ENCODE peak calls at places on chromosomes 5 and 9, in four cellular contexts. One of them, this sample, is unnamed.

GRCh38 chr9:76162751-76163500 is 231.3 kb downstream of the RFK start:
- DNase-seq in GM12878: no peak
- DNase-seq in K562: no peak
- DNase-seq in WTC11: no peak
- DNase-seq in this sample: no peak

GRCh38 chr5:94782376-94782775 is 163.9 kb downstream of the SLF1 start:
- DNase-seq in GM12878: no peak
- DNase-seq in K562: no peak
- DNase-seq in WTC11: no peak
- DNase-seq in this sample: no peak

GRCh38 chr5:3339092-3339797 is 256.4 kb upstream of the IRX1 start:
- DNase-seq in WTC11: no peak
- DNase-seq in K562: no peak
- DNase-seq in GM12878: no peak
- DNase-seq in this sample: no peak

GRCh38 chr5:54981928-54982327 is 3.5 kb downstream of the ESM1 start:
- DNase-seq in K562: no peak
- DNase-seq in WTC11: no peak
- DNase-seq in GM12878: no peak
- DNase-seq in this sample: no peak

GRCh38 chr9:87596862-87597261 is 99.2 kb downstream of the DAPK1 start:
- DNase-seq in GM12878: no peak
- DNase-seq in K562: no peak
- DNase-seq in WTC11: no peak
- DNase-seq in this sample: no peak

GRCh38 chr5:143600396-143601075 is 197.1 kb upstream of the NR3C1 start:
- DNase-seq in K562: no peak
- DNase-seq in WTC11: no peak
- DNase-seq in GM12878: no peak
- DNase-seq in this sample: no peak

GRCh38 chr9:68775003-68775730 is 70.1 kb downstream of the PIP5K1B start:
- DNase-seq in GM12878: no peak
- DNase-seq in WTC11: no peak
- DNase-seq in K562: no peak
- DNase-seq in this sample: no peak

GRCh38 chr5:64214152-64214551 is 48.5 kb downstream of the RNF180 start:
- DNase-seq in WTC11: no peak
- DNase-seq in GM12878: no peak
- DNase-seq in K562: no peak
- DNase-seq in this sample: no peak

GRCh38 chr5:124700930-124701458 is 45.4 kb downstream of the ZNF608 start:
- DNase-seq in K562: no peak
- DNase-seq in WTC11: peak
- DNase-seq in GM12878: no peak
- DNase-seq in this sample: no peak

GRCh38 chr9:130768265-130768664 is 66.8 kb upstream of the ABL1 start:
- DNase-seq in GM12878: no peak
- DNase-seq in WTC11: peak
- DNase-seq in K562: no peak
- DNase-seq in this sample: no peak

GRCh38 chr5:141598389-141599360 is 20.1 kb downstream of the DIAPH1 start:
- DNase-seq in K562: no peak
- DNase-seq in WTC11: no peak
- DNase-seq in GM12878: no peak
- DNase-seq in this sample: no peak

GRCh38 chr9:32449969-32450368 is 65.5 kb downstream of the ACO1 start:
- DNase-seq in WTC11: no peak
- DNase-seq in GM12878: no peak
- DNase-seq in K562: no peak
- DNase-seq in this sample: no peak

DNA sequence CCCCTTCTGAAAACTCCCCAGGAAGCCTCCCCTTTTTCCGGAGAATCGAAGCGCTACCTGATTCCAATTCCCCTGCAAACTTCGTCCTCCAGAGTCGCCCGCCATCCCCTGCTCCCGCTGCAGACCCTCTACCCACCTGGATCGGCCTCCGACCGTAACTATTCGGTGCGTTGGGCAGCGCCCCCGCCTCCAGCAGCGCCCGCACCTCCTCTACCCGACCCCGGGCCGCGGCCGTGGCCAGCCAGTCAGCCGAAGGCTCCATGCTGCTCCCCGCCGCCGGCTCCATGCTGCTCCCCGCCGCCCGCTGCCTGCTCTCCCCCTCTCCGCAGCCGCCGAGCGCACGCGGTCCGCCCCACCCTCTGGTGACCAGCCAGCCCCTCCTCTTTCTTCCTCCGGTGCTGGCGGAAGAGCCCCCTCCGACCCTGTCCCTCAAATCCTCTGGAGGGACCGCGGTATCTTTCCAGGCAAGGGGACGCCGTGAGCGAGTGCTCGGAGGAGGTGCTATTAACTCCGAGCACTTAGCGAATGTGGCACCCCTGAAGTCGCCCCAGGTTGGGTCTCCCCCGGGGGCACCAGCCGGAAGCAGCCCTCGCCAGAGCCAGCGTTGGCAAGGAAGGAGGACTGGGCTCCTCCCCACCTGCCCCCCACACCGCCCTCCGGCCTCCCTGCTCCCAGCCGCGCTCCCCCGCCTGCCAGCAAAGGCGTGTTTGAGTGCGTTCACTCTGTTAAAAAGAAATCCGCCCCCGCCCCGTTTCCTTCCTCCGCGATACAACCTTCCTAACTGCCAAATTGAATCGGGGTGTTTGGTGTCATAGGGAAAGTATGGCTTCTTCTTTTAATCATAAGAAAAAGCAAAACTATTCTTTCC is 19.4 kb downstream of the CDKN2A start:
- DNase-seq in K562: no peak
- DNase-seq in WTC11: peak
- DNase-seq in GM12878: no peak
- DNase-seq in this sample: peak
- TF ChIP-seq USF1 in K562: no peak
- TF ChIP-seq USF1 in WTC11: peak
- TF ChIP-seq USF1 in GM12878: no peak
- TF ChIP-seq USF1 in this sample: no peak

DNA sequence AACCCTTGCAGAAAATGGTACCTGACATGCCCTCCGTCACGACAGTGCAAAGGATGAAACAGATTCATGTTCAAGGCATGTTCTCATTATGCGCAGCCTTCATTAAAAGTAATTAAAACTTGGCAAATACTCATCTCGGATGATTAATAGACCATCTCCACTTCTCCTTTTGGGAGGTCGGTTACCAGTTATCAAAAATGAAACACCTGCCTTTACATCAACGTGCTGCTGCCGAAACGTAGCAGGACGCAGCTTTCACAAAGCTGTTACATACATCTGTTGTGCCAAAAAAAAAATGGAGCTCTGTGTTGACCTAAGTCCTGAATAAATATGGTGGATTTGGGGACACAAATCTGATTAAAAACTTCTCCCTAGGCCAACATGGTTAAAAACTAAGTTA is 75.7 kb downstream of the PTCH1 start:
- DNase-seq in GM12878: no peak
- DNase-seq in WTC11: no peak
- DNase-seq in K562: no peak
- DNase-seq in this sample: no peak
- TF ChIP-seq USF1 in GM12878: no peak
- TF ChIP-seq USF1 in WTC11: no peak
- TF ChIP-seq USF1 in K562: no peak
- TF ChIP-seq USF1 in this sample: no peak

GRCh38 chr5:138503487-138504270 is 38.4 kb downstream of the EGR1 start:
- DNase-seq in GM12878: peak
- DNase-seq in WTC11: peak
- DNase-seq in K562: peak
- DNase-seq in this sample: peak
- TF ChIP-seq USF1 in GM12878: no peak
- TF ChIP-seq USF1 in WTC11: no peak
- TF ChIP-seq USF1 in K562: no peak
- TF ChIP-seq USF1 in this sample: no peak

DNA sequence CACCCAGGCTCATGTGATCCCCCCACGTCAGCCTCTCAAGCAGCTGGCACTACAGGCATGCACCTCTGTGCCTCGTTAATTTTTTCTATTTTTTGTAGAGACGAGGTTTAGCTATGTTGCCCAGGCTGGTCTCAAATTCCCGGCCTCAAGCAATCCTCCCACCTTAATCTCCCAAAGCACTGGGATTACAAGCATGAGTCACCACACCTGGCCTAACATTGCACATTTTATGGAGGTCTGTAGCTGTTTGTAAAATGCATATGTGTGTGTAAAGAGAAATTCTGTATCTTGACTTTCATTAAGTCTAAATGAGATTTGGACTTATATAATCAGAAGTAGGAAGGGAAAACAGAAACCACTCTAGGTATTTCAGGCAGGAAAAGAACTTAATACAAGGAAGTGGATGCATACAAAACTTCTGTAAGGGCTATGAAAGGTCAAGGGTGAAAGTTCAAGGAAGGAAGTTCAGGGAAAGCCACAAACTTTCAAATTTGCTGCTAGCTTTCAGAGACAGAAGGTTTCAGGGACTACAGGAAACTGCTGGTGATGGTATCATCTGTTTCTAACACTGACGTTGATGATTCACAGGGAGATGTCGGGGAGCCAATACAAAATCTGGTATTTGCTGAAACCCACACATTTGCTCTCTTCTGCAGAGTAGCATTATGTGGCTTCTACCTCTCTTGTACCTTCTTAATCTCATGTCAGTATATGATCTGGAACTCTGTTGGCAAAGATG is 209.4 kb downstream of the PIK3R1 start:
- DNase-seq in GM12878: peak
- DNase-seq in WTC11: no peak
- DNase-seq in K562: no peak
- DNase-seq in this sample: no peak
- TF ChIP-seq USF1 in GM12878: no peak
- TF ChIP-seq USF1 in WTC11: no peak
- TF ChIP-seq USF1 in K562: no peak
- TF ChIP-seq USF1 in this sample: no peak

GRCh38 chr5:179176166-179176565 is 116.0 kb downstream of the ZNF354C start:
- DNase-seq in GM12878: no peak
- DNase-seq in WTC11: peak
- DNase-seq in K562: no peak
- DNase-seq in this sample: no peak
- TF ChIP-seq USF1 in GM12878: no peak
- TF ChIP-seq USF1 in WTC11: no peak
- TF ChIP-seq USF1 in K562: no peak
- TF ChIP-seq USF1 in this sample: no peak

DNA sequence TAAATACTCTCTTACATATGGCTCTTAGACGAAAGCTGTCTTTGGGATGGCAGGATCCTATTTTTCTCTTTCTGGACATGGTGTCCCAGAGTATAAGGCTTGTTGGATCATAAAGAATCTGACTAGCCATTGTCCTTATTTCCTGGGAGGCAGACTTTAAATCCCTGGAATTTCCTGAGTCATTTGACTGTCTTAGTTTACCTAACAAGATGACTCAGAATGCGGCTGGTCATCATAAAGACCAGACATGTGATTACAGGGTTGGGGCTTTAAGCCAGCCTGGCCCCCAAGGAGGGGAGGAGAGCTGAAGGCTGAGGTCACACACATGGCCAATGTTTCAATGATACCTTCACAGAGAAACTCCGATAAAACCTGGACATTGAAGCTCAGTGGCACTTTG is 37.2 kb downstream of the FAM240B start:
- DNase-seq in GM12878: no peak
- DNase-seq in WTC11: no peak
- DNase-seq in K562: no peak
- DNase-seq in this sample: no peak
- TF ChIP-seq USF1 in GM12878: no peak
- TF ChIP-seq USF1 in WTC11: no peak
- TF ChIP-seq USF1 in K562: no peak
- TF ChIP-seq USF1 in this sample: no peak

GRCh38 chr9:27368317-27368985 is 71.5 kb upstream of the EQTN start:
- DNase-seq in WTC11: no peak
- DNase-seq in GM12878: no peak
- DNase-seq in K562: no peak
- DNase-seq in this sample: no peak

GRCh38 chr9:27362447-27363210 is 65.7 kb upstream of the EQTN start:
- DNase-seq in WTC11: no peak
- DNase-seq in K562: no peak
- DNase-seq in GM12878: no peak
- DNase-seq in this sample: no peak

GRCh38 chr9:27367922-27368316 is 71.0 kb upstream of the EQTN start:
- DNase-seq in WTC11: no peak
- DNase-seq in GM12878: no peak
- DNase-seq in K562: no peak
- DNase-seq in this sample: no peak

GRCh38 chr9:27367175-27367798 is 70.3 kb upstream of the EQTN start:
- DNase-seq in GM12878: peak
- DNase-seq in WTC11: no peak
- DNase-seq in K562: no peak
- DNase-seq in this sample: no peak

GRCh38 chr9:27365977-27366376 is 69.0 kb upstream of the EQTN start:
- DNase-seq in WTC11: no peak
- DNase-seq in GM12878: peak
- DNase-seq in K562: no peak
- DNase-seq in this sample: no peak
- TF ChIP-seq USF1 in WTC11: no peak
- TF ChIP-seq USF1 in GM12878: no peak
- TF ChIP-seq USF1 in K562: no peak
- TF ChIP-seq USF1 in this sample: no peak

GRCh38 chr5:150490296-150490669 is 17.6 kb upstream of the NDST1 start:
- DNase-seq in GM12878: no peak
- DNase-seq in K562: no peak
- DNase-seq in WTC11: no peak
- DNase-seq in this sample: no peak

GRCh38 chr5:150490754-150491153 is 17.2 kb upstream of the NDST1 start:
- DNase-seq in WTC11: no peak
- DNase-seq in GM12878: no peak
- DNase-seq in K562: no peak
- DNase-seq in this sample: no peak

GRCh38 chr5:150489358-150490295 is 18.3 kb upstream of the NDST1 start:
- DNase-seq in GM12878: peak
- DNase-seq in K562: no peak
- DNase-seq in WTC11: no peak
- DNase-seq in this sample: no peak

GRCh38 chr5:150487199-150488061 is 20.5 kb upstream of the NDST1 start:
- DNase-seq in K562: no peak
- DNase-seq in GM12878: no peak
- DNase-seq in WTC11: no peak
- DNase-seq in this sample: peak

DNA sequence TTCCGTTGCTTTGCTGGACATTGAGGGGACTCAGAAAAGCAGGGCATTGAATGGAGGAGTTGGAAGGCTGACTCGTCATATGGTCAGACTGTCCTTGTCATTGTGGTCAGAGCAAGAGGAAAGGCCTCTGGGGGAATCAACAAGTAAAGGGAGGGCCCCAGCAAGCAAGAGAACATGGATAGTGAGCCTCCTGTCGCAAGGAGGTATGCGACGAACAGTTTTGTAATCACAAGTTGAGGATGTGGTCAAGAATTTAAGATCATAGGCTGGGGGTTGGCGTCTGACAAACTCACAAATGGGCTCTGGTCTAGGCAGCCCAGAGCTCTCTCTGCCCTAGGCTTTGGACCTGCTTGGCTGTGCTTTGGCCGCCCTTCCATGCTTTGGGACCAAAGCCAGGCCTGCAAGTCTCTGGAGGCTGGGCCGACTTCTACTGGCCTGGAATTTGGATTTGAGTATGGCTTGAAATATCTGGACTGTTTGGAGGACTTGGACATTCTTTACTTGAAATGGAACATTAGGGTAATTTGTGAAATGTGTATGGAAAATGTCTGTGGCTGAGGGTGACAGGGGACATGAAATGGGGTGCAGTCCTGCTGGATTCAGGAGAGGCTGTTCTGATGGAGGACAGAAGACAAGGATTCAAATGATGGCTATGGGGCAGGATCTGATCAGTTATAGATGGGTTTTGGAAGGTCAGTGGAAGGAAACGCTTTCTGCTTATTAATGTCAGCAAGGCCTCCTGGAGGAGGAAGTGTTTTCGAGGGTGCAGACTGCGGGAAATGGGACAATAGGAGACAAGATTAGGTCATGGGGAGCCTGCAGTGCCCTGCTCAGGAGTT is 19.2 kb upstream of the NDST1 start:
- DNase-seq in GM12878: no peak
- DNase-seq in K562: peak
- DNase-seq in WTC11: no peak
- DNase-seq in this sample: no peak
- TF ChIP-seq USF1 in GM12878: no peak
- TF ChIP-seq USF1 in K562: no peak
- TF ChIP-seq USF1 in WTC11: no peak
- TF ChIP-seq USF1 in this sample: no peak

This sample was measured in SK-N-SH.